ENCODE peak calls at places on chromosomes 11 and 22, in six cellular contexts. B is iris pigment epithelial cell; E is SK-N-SH; V is choroid plexus epithelial cell; X is activated T-cell treated with anti-CD3 and anti-CD28 coated beads, Interleukin-2, amount 50 U/mL, for 4 hours; S is D341Med. D is an unnamed sample.

GRCh38 chr22:37060801-37061610 is 9.5 kb downstream of the KCTD17 start:
- DNase-seq in B (no peak), E (no peak), V (no peak), X (no peak), S (no peak), D (no peak)

GRCh38 chr22:45889093-45889538 is 87.8 kb downstream of the WNT7B start:
- DNase-seq in B (no peak), E (no peak), V (no peak), X (no peak), S (no peak), D (no peak)

GRCh38 chr11:117144477-117145392 is 648 bp downstream of the PAFAH1B2 start:
- DNase-seq in B (peak; percentile 89), E (peak; percentile 90), V (peak; percentile 85), X (no peak), S (peak; percentile 84), D (peak; percentile 87)

GRCh38 chr22:29476116-29476515 is 3.9 kb upstream of the NEFH start:
- DNase-seq in B (no peak), E (no peak), V (no peak), X (no peak), S (no peak), D (peak; percentile 41)

GRCh38 chr11:9231848-9232177 is 33.3 kb downstream of the DENND5A start:
- DNase-seq in B (peak; percentile 64), E (no peak), V (peak; percentile 75), X (no peak), S (no peak), D (peak; percentile 79)

GRCh38 chr22:38733329-38734202 is 22.2 kb downstream of the SUN2 start:
- DNase-seq in B (peak; percentile 28), E (peak; percentile 74), V (peak; percentile 40), X (peak; percentile 40), S (peak; percentile 86), D (peak; percentile 53)

GRCh38 chr11:106216281-106216680 is 138.8 kb downstream of the AASDHPPT start:
- DNase-seq in B (no peak), E (no peak), V (peak; percentile 50), X (no peak), S (no peak), D (peak; percentile 36)

GRCh38 chr11:108516125-108516524 is 17.9 kb upstream of the POGLUT3 start:
- DNase-seq in B (no peak), E (no peak), V (no peak), X (no peak), S (no peak), D (no peak)

GRCh38 chr11:65432686-65433582 is 10.3 kb downstream of the NEAT1 start:
- DNase-seq in B (peak; percentile 43), E (no peak), V (peak; percentile 73), X (no peak), S (no peak), D (peak; percentile 41)

GRCh38 chr11:44634401-44635281 is 69.2 kb downstream of the CD82 start:
- DNase-seq in B (peak; percentile 70), E (peak; percentile 90), V (peak; percentile 55), X (no peak), S (peak; percentile 50), D (peak; percentile 92)

GRCh38 chr11:31000412-31000811 is 369.1 kb downstream of the DCDC1 start:
- DNase-seq in B (no peak), E (no peak), V (no peak), X (no peak), S (no peak), D (no peak)

GRCh38 chr11:16252373-16252772 is 104.0 kb downstream of the SOX6 start:
- DNase-seq in B (peak; percentile 1), E (peak; percentile 0), V (no peak), X (no peak), S (peak; percentile 28), D (no peak)

GRCh38 chr22:22810018-22810427 is 77.6 kb upstream of the IGLL5 start:
- DNase-seq in B (peak; percentile 39), E (peak; percentile 51), V (no peak), X (peak; percentile 67), S (peak; percentile 66), D (peak; percentile 23)

GRCh38 chr22:50161508-50162390 is 8.8 kb upstream of the PANX2 start:
- DNase-seq in B (no peak), E (no peak), V (no peak), X (no peak), S (no peak), D (no peak)

GRCh38 chr11:61650781-61651571 is 29.2 kb upstream of the DAGLA start:
- DNase-seq in B (no peak), E (no peak), V (no peak), X (no peak), S (no peak), D (no peak)

GRCh38 chr11:10654211-10655150 is 39.1 kb downstream of the IRAG1 start:
- DNase-seq in B (peak; percentile 75), E (peak; percentile 66), V (peak; percentile 88), X (peak; percentile 9), S (peak; percentile 56), D (peak; percentile 72)

GRCh38 chr22:28892175-28892731 is 8.9 kb downstream of the ZNRF3 start:
- DNase-seq in B (no peak), E (no peak), V (no peak), X (no peak), S (no peak), D (no peak)

GRCh38 chr11:67289651-67290479 is 762 bp downstream of the ANKRD13D start:
- DNase-seq in B (peak; percentile 30), E (peak; percentile 68), V (no peak), X (no peak), S (no peak), D (peak; percentile 49)

GRCh38 chr22:48802576-48802975 is 1025.1 kb downstream of the BRD1 start:
- DNase-seq in B (no peak), E (no peak), V (no peak), X (no peak), S (no peak), D (no peak)

GRCh38 chr11:94926698-94927237 is 46.6 kb downstream of the CWC15 start:
- DNase-seq in B (peak; percentile 95), E (peak; percentile 41), V (peak; percentile 98), X (no peak), S (no peak), D (peak; percentile 84)

GRCh38 chr11:74778581-74778980 is 29.9 kb downstream of the RNF169 start:
- DNase-seq in B (no peak), E (no peak), V (no peak), X (no peak), S (no peak), D (no peak)

GRCh38 chr22:24099661-24100060 is 81.6 kb upstream of the SUSD2 start:
- DNase-seq in B (no peak), E (no peak), V (no peak), X (no peak), S (no peak), D (no peak)

GRCh38 chr22:39080052-39080762 is 3.1 kb downstream of the APOBEC3G start:
- DNase-seq in B (no peak), E (no peak), V (no peak), X (no peak), S (no peak), D (no peak)

GRCh38 chr11:122731500-122731913 is 76.0 kb downstream of the UBASH3B start:
- DNase-seq in B (peak; percentile 85), E (no peak), V (peak; percentile 90), X (no peak), S (no peak), D (peak; percentile 50)

GRCh38 chr11:102545701-102546100 is 15.2 kb upstream of the MMP7 start:
- DNase-seq in B (no peak), E (no peak), V (no peak), X (no peak), S (no peak), D (no peak)

GRCh38 chr22:49983148-49984042 is 22.8 kb downstream of the PIM3 start:
- DNase-seq in B (no peak), E (peak; percentile 69), V (no peak), X (peak; percentile 51), S (peak; percentile 39), D (no peak)

GRCh38 chr11:69636870-69637600 is 3.9 kb upstream of the CCND1 start:
- DNase-seq in B (no peak), E (no peak), V (no peak), X (no peak), S (no peak), D (no peak)

GRCh38 chr11:61023086-61024035 is 51.9 kb downstream of the CD6 start:
- DNase-seq in B (no peak), E (no peak), V (no peak), X (peak; percentile 67), S (no peak), D (no peak)

GRCh38 chr22:21972293-21972779 is 10.3 kb downstream of the TOP3B start:
- DNase-seq in B (peak; percentile 26), E (peak; percentile 88), V (peak; percentile 49), X (peak; percentile 43), S (peak; percentile 86), D (peak; percentile 52)

GRCh38 chr22:37892566-37893338 is 13.3 kb upstream of the MICALL1 start:
- DNase-seq in B (no peak), E (no peak), V (no peak), X (no peak), S (no peak), D (peak; percentile 77)

D was measured in astrocyte of the hippocampus.